ENCODE peak calls at places on chromosomes 11 and 22, in nine cellular contexts. X is memory B cell; F is PC-3; V is AG04450; P is M059J; O is cardiac muscle cell; U is lower lobe of right lung; Z is stimulated activated CD4-positive, alpha-beta T cell treated with anti-CD3 and anti-CD28 coated beads, Interleukin-2, amount 100 ng/mL, for 48 hours; I is NCI-H1436 treated with DMSO at 0.1 percent for 48 hours. Y is an unnamed sample.

GRCh38 chr11:1879941-1880720 is 11.6 kb downstream of the PRR33 start:
- DNase-seq in X (no peak), F (no peak), V (no peak), P (no peak), O (peak), U (peak), Z (no peak), I (no peak), Y (no peak)

GRCh38 chr11:86674965-86675364 is 2.5 kb upstream of the ME3 start:
- DNase-seq in X (no peak), F (no peak), V (no peak), P (no peak), O (no peak), U (no peak), Z (no peak), I (no peak), Y (no peak)

GRCh38 chr11:95517453-95517852 is 272.1 kb downstream of the FAM76B start:
- DNase-seq in X (no peak), F (no peak), V (no peak), P (no peak), O (peak), U (no peak), Z (no peak), I (no peak), Y (no peak)

GRCh38 chr22:20494978-20495860 is at the start of gene KLHL22:
- DNase-seq in X (peak), F (peak), V (no peak), P (peak), O (no peak), U (peak), Z (no peak), I (no peak), Y (peak)

GRCh38 chr11:118610773-118611432 is 3.5 kb downstream of the PHLDB1 start:
- DNase-seq in X (peak), F (peak), V (no peak), P (no peak), O (peak), U (peak), Z (peak), I (no peak), Y (no peak)

GRCh38 chr11:27627979-27628378 is 72.3 kb downstream of the BDNF start:
- DNase-seq in X (no peak), F (no peak), V (no peak), P (no peak), O (no peak), U (no peak), Z (no peak), I (no peak), Y (no peak)

GRCh38 chr11:96755752-96756151 is 365.9 kb downstream of the JRKL start:
- DNase-seq in X (no peak), F (no peak), V (no peak), P (no peak), O (no peak), U (no peak), Z (no peak), I (no peak), Y (no peak)

GRCh38 chr11:17014321-17014773 is at the start of gene PLEKHA7:
- DNase-seq in X (no peak), F (peak), V (no peak), P (no peak), O (no peak), U (no peak), Z (no peak), I (no peak), Y (no peak)

GRCh38 chr11:69773626-69774353 is 1.4 kb downstream of the FGF4 start:
- DNase-seq in X (no peak), F (no peak), V (no peak), P (no peak), O (no peak), U (no peak), Z (no peak), I (no peak), Y (no peak)

GRCh38 chr22:39534591-39535301 is 2.2 kb upstream of the RPS19BP1 start:
- DNase-seq in X (peak), F (peak), V (no peak), P (peak), O (peak), U (peak), Z (peak), I (no peak), Y (peak)

GRCh38 chr11:28086569-28086968 is 21.4 kb downstream of the KIF18A start:
- DNase-seq in X (no peak), F (peak), V (peak), P (no peak), O (no peak), U (no peak), Z (no peak), I (no peak), Y (no peak)

GRCh38 chr11:69208190-69209037 is 52.7 kb downstream of the SMIM38 start:
- DNase-seq in X (no peak), F (no peak), V (no peak), P (no peak), O (no peak), U (no peak), Z (no peak), I (no peak), Y (no peak)

GRCh38 chr11:119728226-119728626 is 774 bp downstream of the NECTIN1 start:
- DNase-seq in X (peak), F (peak), V (no peak), P (peak), O (no peak), U (no peak), Z (peak), I (no peak), Y (no peak)

GRCh38 chr11:34185926-34186841 is 80.8 kb downstream of the NAT10 start:
- DNase-seq in X (no peak), F (no peak), V (no peak), P (no peak), O (peak), U (no peak), Z (no peak), I (no peak), Y (no peak)

GRCh38 chr11:113449743-113450142 is 25.5 kb downstream of the DRD2 start:
- DNase-seq in X (no peak), F (no peak), V (no peak), P (no peak), O (no peak), U (no peak), Z (no peak), I (no peak), Y (no peak)

GRCh38 chr11:108009497-108010360 is 1.0 kb downstream of the CUL5 start:
- DNase-seq in X (peak), F (peak), V (no peak), P (peak), O (peak), U (no peak), Z (no peak), I (no peak), Y (peak)

GRCh38 chr22:50182176-50183081 is 3.3 kb upstream of the TRABD start:
- DNase-seq in X (no peak), F (no peak), V (no peak), P (no peak), O (no peak), U (peak), Z (no peak), I (no peak), Y (peak)

GRCh38 chr11:128790200-128790599 is 76.9 kb downstream of the KCNJ1 start:
- DNase-seq in X (no peak), F (peak), V (no peak), P (peak), O (peak), U (no peak), Z (no peak), I (peak), Y (peak)

GRCh38 chr22:28674121-28674563 is 5.5 kb downstream of the TTC28 start:
- DNase-seq in X (no peak), F (peak), V (no peak), P (peak), O (peak), U (no peak), Z (no peak), I (no peak), Y (no peak)

GRCh38 chr11:119218141-119218878 is 12.2 kb downstream of the CBL start:
- DNase-seq in X (no peak), F (peak), V (peak), P (peak), O (peak), U (no peak), Z (no peak), I (no peak), Y (no peak)

GRCh38 chr22:36106910-36107309 is 53.6 kb downstream of the APOL3 start:
- DNase-seq in X (no peak), F (no peak), V (no peak), P (no peak), O (no peak), U (no peak), Z (no peak), I (no peak), Y (no peak)

GRCh38 chr11:102964867-102965266 is 9.3 kb upstream of the MMP13 start:
- DNase-seq in X (no peak), F (no peak), V (no peak), P (no peak), O (no peak), U (no peak), Z (no peak), I (no peak), Y (no peak)

GRCh38 chr22:48316876-48317250 is 1510.8 kb downstream of the BRD1 start:
- DNase-seq in X (no peak), F (no peak), V (no peak), P (no peak), O (no peak), U (no peak), Z (no peak), I (no peak), Y (no peak)

GRCh38 chr11:134047586-134047999 is 21.3 kb upstream of the JAM3 start:
- DNase-seq in X (no peak), F (peak), V (peak), P (peak), O (peak), U (no peak), Z (no peak), I (no peak), Y (no peak)

GRCh38 chr11:130145975-130146776 is 13.4 kb upstream of the ST14 start:
- DNase-seq in X (no peak), F (peak), V (no peak), P (peak), O (no peak), U (peak), Z (no peak), I (no peak), Y (no peak)

GRCh38 chr11:105767945-105768344 is 158.1 kb downstream of the GRIA4 start:
- DNase-seq in X (no peak), F (no peak), V (no peak), P (no peak), O (no peak), U (no peak), Z (no peak), I (no peak), Y (no peak)

GRCh38 chr11:12164061-12165014 is 53.9 kb downstream of the MICAL2 start:
- DNase-seq in X (no peak), F (peak), V (no peak), P (peak), O (peak), U (no peak), Z (no peak), I (no peak), Y (no peak)

GRCh38 chr22:19052941-19053551 is 69.2 kb downstream of the DGCR2 start:
- DNase-seq in X (no peak), F (no peak), V (no peak), P (no peak), O (no peak), U (peak), Z (no peak), I (no peak), Y (no peak)

GRCh38 chr11:116641561-116642045 is 131.2 kb downstream of the BUD13 start:
- DNase-seq in X (no peak), F (peak), V (no peak), P (peak), O (peak), U (peak), Z (peak), I (no peak), Y (peak)

GRCh38 chr22:21074092-21074715 is 28.5 kb downstream of the LRRC74B start:
- DNase-seq in X (no peak), F (peak), V (no peak), P (peak), O (peak), U (no peak), Z (no peak), I (no peak), Y (no peak)

GRCh38 chr22:27975381-27976013 is 56.4 kb upstream of the PITPNB start:
- DNase-seq in X (no peak), F (no peak), V (no peak), P (no peak), O (peak), U (no peak), Z (no peak), I (no peak), Y (no peak)

GRCh38 chr22:50169181-50169759 is 1.3 kb upstream of the PANX2 start:
- DNase-seq in X (no peak), F (no peak), V (no peak), P (no peak), O (peak), U (no peak), Z (no peak), I (no peak), Y (no peak)

Y was measured in amygdala.